ENCODE peak calls at places on chromosomes 13 and 19, in four cellular contexts. X is breast epithelium; O is effector memory CD4-positive, alpha-beta T cell; V is mesenchymal stem cell. W is an unnamed sample.

GRCh38 chr13:83935566-83935965 is 53.3 kb upstream of the SLITRK1 start:
- DNase-seq in X (no peak), O (no peak), V (no peak), W (no peak)

GRCh38 chr19:40091205-40092129 is 724 bp upstream of the ZNF780A start:
- DNase-seq in X (no peak), O (no peak), V (no peak), W (no peak)

GRCh38 chr13:75723927-75724326 is 87.8 kb downstream of the LMO7 start:
- DNase-seq in X (no peak), O (no peak), V (no peak), W (no peak)

GRCh38 chr13:67118277-67118676 is 111.9 kb downstream of the PCDH9 start:
- DNase-seq in X (no peak), O (no peak), V (no peak), W (no peak)

GRCh38 chr13:22801402-22802003 is 379.3 kb upstream of the SGCG start:
- DNase-seq in X (no peak), O (no peak), V (peak), W (no peak)

GRCh38 chr19:3984908-3985642 is at the start of gene EEF2:
- DNase-seq in X (peak), O (peak), V (peak), W (peak)

GRCh38 chr13:114234266-114234644 is 442 bp upstream of the CDC16 start:
- DNase-seq in X (no peak), O (no peak), V (no peak), W (no peak)

GRCh38 chr13:37884674-37885073 is 15.1 kb upstream of the TRPC4 start:
- DNase-seq in X (no peak), O (no peak), V (no peak), W (no peak)

GRCh38 chr13:112525306-112525945 is 62.5 kb downstream of the TUBGCP3 start:
- DNase-seq in X (no peak), O (no peak), V (no peak), W (no peak)

GRCh38 chr13:33206425-33206824 is 79.1 kb downstream of the STARD13 start:
- DNase-seq in X (no peak), O (no peak), V (peak), W (no peak)

GRCh38 chr13:19085876-19086275 is 95.7 kb downstream of the TUBA3C start:
- DNase-seq in X (no peak), O (no peak), V (no peak), W (no peak)

GRCh38 chr19:23799321-23799720 is 40.6 kb upstream of the ZNF681 start:
- DNase-seq in X (no peak), O (peak), V (no peak), W (no peak)

GRCh38 chr13:43985437-43986051 is 105.8 kb downstream of the LACC1 start:
- DNase-seq in X (no peak), O (no peak), V (no peak), W (no peak)

GRCh38 chr19:51586103-51586728 is 15.1 kb downstream of the ZNF175 start:
- DNase-seq in X (no peak), O (no peak), V (no peak), W (no peak)

GRCh38 chr13:32629866-32630265 is 43.6 kb downstream of the PDS5B start:
- DNase-seq in X (no peak), O (no peak), V (no peak), W (no peak)

GRCh38 chr19:2495651-2496316 is 19.9 kb downstream of the GADD45B start:
- DNase-seq in X (no peak), O (no peak), V (peak), W (peak)

GRCh38 chr13:48476674-48477073 is 56.2 kb downstream of the RCBTB2 start:
- DNase-seq in X (no peak), O (no peak), V (no peak), W (no peak)

GRCh38 chr19:45528149-45528743 is 21.0 kb downstream of the VASP start:
- DNase-seq in X (no peak), O (no peak), V (peak), W (peak)

GRCh38 chr19:49801966-49802661 is 11.0 kb downstream of the FUZ start:
- DNase-seq in X (peak), O (no peak), V (peak), W (no peak)

GRCh38 chr13:38042771-38043170 is 173.2 kb upstream of the TRPC4 start:
- DNase-seq in X (no peak), O (no peak), V (no peak), W (no peak)

GRCh38 chr19:17296278-17296677 is 6.9 kb downstream of the ABHD8 start:
- DNase-seq in X (no peak), O (no peak), V (peak), W (peak)
- H3K27ac ChIP-seq in X (no peak), O (no peak), V (peak), W (peak)

GRCh38 chr19:53520163-53520546 is 17.8 kb upstream of the ZNF331 start:
- DNase-seq in X (no peak), O (no peak), V (no peak), W (no peak)
- H3K27ac ChIP-seq in X (peak), O (peak), V (peak), W (no peak)

GRCh38 chr19:5880604-5881078 is 10.3 kb upstream of the FUT5 start:
- DNase-seq in X (no peak), O (no peak), V (peak), W (no peak)
- H3K27ac ChIP-seq in X (peak), O (no peak), V (no peak), W (no peak)

DNA sequence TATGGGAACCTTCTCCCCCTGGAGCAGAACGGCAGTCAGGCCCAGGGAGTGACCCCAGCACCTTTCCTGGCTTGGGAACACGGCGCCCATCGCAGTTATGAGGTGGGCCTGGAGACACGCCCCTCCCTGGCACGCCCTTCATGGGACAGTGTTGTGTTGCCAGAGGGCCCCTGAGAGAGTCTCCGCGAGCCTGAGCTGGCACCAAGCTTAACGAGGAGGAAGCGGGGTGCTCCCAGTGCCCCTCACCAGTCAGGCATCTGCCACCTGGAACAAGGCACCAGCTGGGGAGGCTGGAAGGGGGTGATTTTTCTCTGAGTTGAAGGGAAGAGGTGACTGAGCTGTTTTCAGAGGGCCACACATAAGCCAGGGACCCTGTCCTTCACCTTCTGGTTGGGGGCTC is 180.6 kb downstream of the KDM4B start:
- DNase-seq in X (no peak), O (no peak), V (no peak), W (no peak)
- H3K27ac ChIP-seq in X (no peak), O (no peak), V (no peak), W (no peak)

DNA sequence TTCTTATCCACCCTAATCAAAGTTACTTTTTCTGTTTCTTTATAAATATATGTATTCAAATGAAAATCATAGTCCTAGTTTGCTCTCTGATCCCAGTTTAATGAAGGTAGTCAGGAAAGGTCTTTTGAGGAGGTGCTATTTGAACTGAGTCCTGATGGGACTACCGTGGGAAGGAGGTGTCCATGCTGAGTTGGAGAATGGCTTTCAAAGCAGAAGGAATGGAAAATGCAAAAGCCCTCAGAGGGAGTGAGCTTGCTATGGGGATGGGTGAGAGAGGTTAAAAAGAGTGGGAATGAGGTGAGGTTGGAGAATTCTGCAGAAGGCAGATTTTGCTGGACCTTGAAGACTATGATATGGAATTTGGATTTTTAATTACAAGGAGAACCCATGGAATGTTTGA is 193.6 kb downstream of the GPC6 start:
- DNase-seq in X (no peak), O (no peak), V (no peak), W (no peak)
- H3K27ac ChIP-seq in X (no peak), O (no peak), V (no peak), W (no peak)

GRCh38 chr19:953501-954271 is 27.9 kb downstream of the ARID3A start:
- DNase-seq in X (no peak), O (no peak), V (no peak), W (no peak)
- H3K27ac ChIP-seq in X (no peak), O (no peak), V (peak), W (no peak)

GRCh38 chr13:30900952-30901749 is 4.9 kb upstream of the MEDAG start:
- DNase-seq in X (no peak), O (no peak), V (no peak), W (no peak)
- H3K27ac ChIP-seq in X (no peak), O (no peak), V (no peak), W (no peak)

DNA sequence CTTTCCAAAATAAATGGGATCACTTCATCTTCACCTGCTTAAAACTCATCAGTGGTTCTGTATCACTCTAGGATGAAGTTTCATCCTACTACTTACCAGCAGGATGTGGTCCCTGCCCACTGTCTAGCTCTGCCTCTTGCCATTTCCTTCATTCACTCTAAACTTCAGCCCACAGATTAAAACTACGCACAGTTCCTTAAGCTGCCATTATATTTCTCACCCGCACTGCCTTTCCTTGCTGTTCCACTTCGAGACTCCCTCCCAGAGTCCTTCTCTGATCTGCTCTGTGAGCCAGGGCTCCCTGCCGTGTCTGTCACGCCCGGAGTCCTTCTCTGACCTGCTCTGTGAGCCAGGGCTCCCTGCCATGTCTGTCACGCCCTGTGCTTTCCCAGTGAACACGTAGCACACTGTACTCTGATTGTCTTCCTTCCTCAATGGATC is 52.0 kb upstream of the NPAS1 start:
- DNase-seq in X (no peak), O (no peak), V (no peak), W (no peak)
- H3K27ac ChIP-seq in X (peak), O (no peak), V (peak), W (no peak)